ENCODE peak calls at places on chromosomes 12 and 14, in five cellular contexts. I, P, G, U and T are unnamed samples. For H3K36me3, the result is how much of the 10 kb centered on the place peaks cover.

GRCh38 chr14:53537421-53538315 is 384.5 kb upstream of the DDHD1 start:
- DNase-seq in I (no peak), P (peak), G (no peak), U (peak), T (no peak)

GRCh38 chr12:119096429-119097202 is 82.1 kb upstream of the HSPB8 start:
- DNase-seq in I (no peak), P (peak), G (no peak), U (no peak), T (no peak)

GRCh38 chr14:96564389-96564788 is 62.2 kb downstream of the PAPOLA start:
- DNase-seq in I (no peak), P (no peak), G (no peak), U (no peak), T (no peak)

GRCh38 chr14:61322011-61322798 is 826 bp downstream of the PRKCH start:
- DNase-seq in I (peak), P (peak), G (no peak), U (peak), T (no peak)

GRCh38 chr12:20883288-20883687 is 72.8 kb downstream of the SLCO1B3 start:
- DNase-seq in I (peak), P (no peak), G (peak), U (peak), T (no peak)

GRCh38 chr12:92938623-92939022 is 9.5 kb upstream of the EEA1 start:
- DNase-seq in I (no peak), P (peak), G (no peak), U (no peak), T (no peak)

GRCh38 chr12:101794574-101794973 is 36.2 kb downstream of the GNPTAB start:
- DNase-seq in I (no peak), P (no peak), G (no peak), U (no peak), T (no peak)

GRCh38 chr12:20718294-20718693 is 23.2 kb downstream of the SLCO1C1 start:
- DNase-seq in I (no peak), P (no peak), G (no peak), U (no peak), T (no peak)

GRCh38 chr14:32367501-32367900 is 38.4 kb downstream of the AKAP6 start:
- DNase-seq in I (no peak), P (no peak), G (no peak), U (no peak), T (no peak)

GRCh38 chr12:108611884-108612415 is 14.1 kb upstream of the TMEM119 start:
- DNase-seq in I (no peak), P (peak), G (no peak), U (no peak), T (no peak)

DNA sequence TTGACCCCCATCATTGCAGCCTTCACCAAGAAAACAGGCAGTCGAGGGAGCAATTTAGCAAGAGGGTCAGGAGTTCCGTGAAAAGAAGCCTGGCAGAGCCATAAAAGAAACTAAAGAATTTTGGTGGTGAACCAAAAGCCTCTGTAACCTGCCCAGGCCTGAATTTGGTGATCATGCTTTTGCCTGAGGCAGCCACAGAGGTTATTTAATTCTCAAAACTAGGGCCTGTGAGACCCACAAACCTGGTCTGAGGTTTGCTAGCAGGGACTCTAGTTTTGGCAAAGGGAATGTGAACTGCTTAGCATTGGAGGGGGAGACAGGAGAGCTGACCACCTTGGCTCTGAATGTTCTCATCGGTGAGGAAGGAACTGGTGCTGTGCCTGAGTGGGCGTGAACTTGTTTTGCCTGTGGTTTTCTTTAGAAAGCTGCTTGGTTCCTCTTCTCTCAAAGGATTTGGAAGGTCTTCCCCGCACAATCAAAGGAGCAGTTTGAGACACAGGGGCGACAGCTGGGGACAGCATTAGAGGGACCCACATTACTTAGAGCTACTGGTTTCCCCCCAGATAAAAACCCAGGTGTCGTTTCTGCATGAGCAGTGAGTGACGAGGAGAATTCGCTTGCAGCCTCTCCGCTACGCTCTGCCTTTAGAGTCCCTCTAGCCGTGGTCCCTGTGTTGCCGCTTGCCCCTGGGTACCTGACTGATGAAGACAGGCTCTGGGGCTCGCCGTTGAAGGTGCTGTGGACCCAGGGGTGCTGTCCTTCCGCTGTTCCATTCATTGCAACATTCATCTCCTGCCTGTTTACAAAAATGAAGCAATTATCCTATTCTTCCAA is 12.6 kb upstream of the WNT5B start:
- DNase-seq in I (no peak), P (no peak), G (no peak), U (no peak), T (peak)
- H3K36me3 ChIP-seq in I (under half), P (under half), G (under half), U (under half), T (under half)

GRCh38 chr12:40892528-40892927 is 200.3 kb downstream of the CNTN1 start:
- DNase-seq in I (no peak), P (no peak), G (no peak), U (no peak), T (no peak)
- H3K36me3 ChIP-seq in I (under half), P (under half), G (under half), U (under half), T (under half)

DNA sequence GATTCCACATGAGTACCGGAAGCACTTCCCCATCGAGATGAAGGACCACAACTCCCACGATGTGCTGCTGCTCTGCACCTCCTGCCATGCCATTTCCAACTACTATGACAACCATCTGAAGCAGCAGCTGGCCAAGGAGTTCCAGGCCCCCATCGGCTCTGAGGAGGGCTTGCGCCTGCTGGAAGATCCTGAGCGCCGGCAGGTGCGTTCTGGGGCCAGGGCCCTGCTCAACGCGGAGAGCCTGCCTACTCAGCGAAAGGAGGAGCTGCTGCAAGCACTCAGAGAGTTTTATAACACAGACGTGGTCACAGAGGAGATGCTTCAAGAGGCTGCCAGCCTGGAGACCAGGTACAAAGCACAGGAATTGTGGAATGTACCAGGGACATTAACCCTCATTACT is 22.4 kb upstream of the GALNT16 start:
- DNase-seq in I (no peak), P (no peak), G (no peak), U (no peak), T (no peak)
- H3K36me3 ChIP-seq in I (half or more), P (under half), G (half or more), U (under half), T (half or more)

GRCh38 chr14:72945628-72946027 is 19.4 kb downstream of the DCAF4 start:
- DNase-seq in I (no peak), P (no peak), G (no peak), U (no peak), T (no peak)
- H3K36me3 ChIP-seq in I (under half), P (under half), G (half or more), U (under half), T (half or more)

DNA sequence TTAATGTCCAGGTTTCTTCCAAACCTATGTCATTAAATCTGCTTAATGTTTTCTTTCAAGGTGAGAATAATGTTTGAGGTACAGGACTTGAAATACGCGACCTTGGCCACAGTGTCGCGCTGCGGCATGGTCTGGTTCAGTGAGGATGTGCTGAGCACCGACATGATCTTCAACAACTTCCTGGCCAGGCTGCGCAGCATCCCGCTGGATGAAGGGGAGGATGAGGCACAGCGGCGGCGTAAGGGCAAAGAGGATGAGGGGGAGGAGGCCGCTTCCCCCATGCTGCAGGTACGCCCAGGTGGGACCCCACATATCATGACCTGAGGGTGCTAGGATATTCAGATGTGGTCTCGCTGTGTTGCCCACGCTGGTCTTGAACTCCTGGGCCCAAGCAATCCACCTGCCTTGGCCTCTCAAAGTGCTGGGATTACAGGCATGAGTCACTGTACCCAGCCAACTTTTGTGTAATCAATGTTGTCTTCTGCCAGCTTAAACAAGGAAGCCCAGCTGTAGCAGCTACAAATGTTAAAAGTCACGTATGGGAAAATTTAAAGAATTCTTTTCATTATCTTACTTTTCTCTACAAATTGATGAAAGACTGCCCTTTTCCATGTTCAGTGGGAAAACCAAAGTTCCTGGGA is 50.8 kb downstream of the DYNC1H1 start:
- DNase-seq in I (no peak), P (no peak), G (no peak), U (no peak), T (no peak)
- H3K36me3 ChIP-seq in I (half or more), P (half or more), G (half or more), U (half or more), T (half or more)

GRCh38 chr14:39177168-39177545 is 2.1 kb downstream of the PNN start:
- DNase-seq in I (no peak), P (no peak), G (no peak), U (no peak), T (no peak)
- H3K36me3 ChIP-seq in I (half or more), P (under half), G (half or more), U (half or more), T (half or more)

GRCh38 chr12:112105891-112106290 is 2.7 kb downstream of the NAA25 start:
- DNase-seq in I (no peak), P (no peak), G (no peak), U (no peak), T (no peak)
- H3K36me3 ChIP-seq in I (under half), P (under half), G (under half), U (under half), T (under half)

DNA sequence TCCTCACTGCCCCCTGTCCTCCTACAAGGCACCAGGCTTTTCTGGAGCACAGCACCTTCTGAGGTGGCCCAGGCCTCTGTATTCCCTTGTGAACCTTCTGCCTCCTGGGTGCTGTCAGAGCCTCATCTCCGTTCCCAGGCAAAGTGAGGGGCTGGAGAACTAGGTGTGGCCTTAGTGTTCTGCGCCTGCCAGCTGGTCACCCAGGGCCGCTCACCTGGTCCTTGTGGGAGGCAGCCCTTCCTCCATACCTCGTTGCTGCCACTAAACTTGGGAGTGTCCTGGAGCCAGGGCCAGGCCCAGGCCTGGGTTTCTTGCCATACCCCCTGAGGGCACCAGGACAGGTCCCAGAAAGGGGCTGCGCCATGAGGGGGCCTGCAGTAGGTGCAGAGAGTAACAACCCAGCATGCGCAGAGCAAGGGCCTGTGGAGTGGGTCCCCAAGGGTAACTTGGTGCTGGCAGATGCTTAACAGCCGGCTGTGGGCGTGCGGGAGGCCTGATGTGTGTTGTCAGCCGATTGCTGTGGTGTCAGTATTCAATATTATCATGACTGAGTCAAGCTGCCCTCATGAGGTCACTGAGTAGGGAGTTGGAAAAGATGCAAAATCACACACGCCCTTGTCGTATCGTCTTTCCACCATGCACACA is 17.1 kb downstream of the OTUB2 start:
- DNase-seq in I (no peak), P (no peak), G (no peak), U (no peak), T (peak)
- H3K36me3 ChIP-seq in I (under half), P (under half), G (under half), U (under half), T (under half)

DNA sequence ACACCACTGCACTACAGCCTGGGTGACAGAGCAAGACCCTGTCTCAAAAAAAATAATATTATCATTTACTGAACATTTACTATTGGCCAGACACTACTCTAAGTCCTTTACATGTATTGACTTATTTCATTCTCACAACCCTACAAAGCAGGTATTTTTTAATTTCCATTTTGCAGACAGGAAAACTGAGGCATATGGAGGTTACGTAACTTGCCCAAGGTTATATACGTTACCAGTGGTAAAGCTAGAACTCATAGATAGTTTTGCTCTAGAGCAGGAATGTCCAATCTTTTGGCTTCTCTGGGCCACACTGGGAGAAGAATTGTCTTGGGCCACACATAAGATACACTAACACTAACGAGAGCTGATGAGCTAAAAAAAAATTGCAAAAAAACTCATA is 5.7 kb downstream of the L3HYPDH start:
- DNase-seq in I (no peak), P (no peak), G (no peak), U (no peak), T (no peak)
- H3K36me3 ChIP-seq in I (half or more), P (under half), G (under half), U (under half), T (under half)